ENCODE peak calls at places on chromosomes 4 and X, in four cellular contexts. K is SK-N-SH, E is K562, S is HepG2. J is an unnamed sample.

GRCh38 chr4:92599044-92599443 is 295.3 kb downstream of the GRID2 start:
- DNase-seq in K (no peak), E (no peak), S (no peak), J (no peak)

GRCh38 chrX:148915474-148915873 is 415.1 kb downstream of the AFF2 start:
- DNase-seq in K (no peak), E (no peak), S (no peak), J (no peak)

GRCh38 chr4:152956650-152957436 is 20.7 kb downstream of the FHDC1 start:
- DNase-seq in K (no peak), E (no peak), S (peak), J (no peak)

GRCh38 chrX:109347618-109348017 is 134.3 kb downstream of the GUCY2F start:
- DNase-seq in K (no peak), E (no peak), S (no peak), J (no peak)

GRCh38 chr4:79049840-79050520 is 110.7 kb upstream of the PAQR3 start:
- DNase-seq in K (peak), E (no peak), S (no peak), J (no peak)

GRCh38 chr4:20809796-20810195 is 109.5 kb downstream of the PACRGL start:
- DNase-seq in K (no peak), E (no peak), S (peak), J (peak)

GRCh38 chrX:38675856-38676255 is 114.5 kb downstream of the TSPAN7 start:
- DNase-seq in K (no peak), E (no peak), S (no peak), J (no peak)

GRCh38 chr4:29553842-29554241 is 1166.3 kb upstream of the PCDH7 start:
- DNase-seq in K (no peak), E (no peak), S (no peak), J (no peak)

GRCh38 chrX:70979136-70979762 is 48.4 kb upstream of the SLC7A3 start:
- DNase-seq in K (peak), E (no peak), S (peak), J (peak)

GRCh38 chrX:23372220-23372902 is 37.7 kb downstream of the PTCHD1 start:
- DNase-seq in K (no peak), E (no peak), S (no peak), J (no peak)

GRCh38 chr4:59091376-59092142 is 1981.4 kb upstream of the IGFBP7 start:
- DNase-seq in K (no peak), E (no peak), S (no peak), J (peak)

GRCh38 chr4:139176299-139177048 is 544 bp downstream of the ELF2 start:
- DNase-seq in K (peak), E (peak), S (peak), J (peak)

GRCh38 chr4:174198396-174199179 is 84.9 kb downstream of the FBXO8 start:
- DNase-seq in K (peak), E (peak), S (no peak), J (no peak)

GRCh38 chr4:160864253-160864652 is 1299.5 kb downstream of the FSTL5 start:
- DNase-seq in K (no peak), E (no peak), S (no peak), J (no peak)

GRCh38 chrX:153900806-153901752 is 3.4 kb upstream of the AVPR2 start:
- DNase-seq in K (peak), E (peak), S (no peak), J (no peak)

GRCh38 chrX:3129256-3129655 is 88.0 kb downstream of the ARSF start:
- DNase-seq in K (no peak), E (no peak), S (no peak), J (no peak)

GRCh38 chr4:126899382-126899801 is 733.4 kb upstream of the INTU start:
- DNase-seq in K (no peak), E (no peak), S (no peak), J (no peak)

GRCh38 chr4:190121759-190122158 is 51.8 kb upstream of the DUX4 start:
- DNase-seq in K (no peak), E (no peak), S (no peak), J (no peak)

GRCh38 chrX:115065304-115065703 is 47.9 kb upstream of the IL13RA2 start:
- DNase-seq in K (no peak), E (no peak), S (no peak), J (no peak)

GRCh38 chr4:138802499-138802898 is 213.1 kb upstream of the NOCT start:
- DNase-seq in K (no peak), E (no peak), S (no peak), J (no peak)

GRCh38 chr4:54954656-54955388 is 170.6 kb downstream of the KDR start:
- DNase-seq in K (peak), E (no peak), S (no peak), J (no peak)

GRCh38 chr4:138217567-138217966 is 24.6 kb downstream of the SLC7A11 start:
- DNase-seq in K (no peak), E (no peak), S (no peak), J (no peak)

GRCh38 chrX:33336783-33337182 is 125.4 kb upstream of the DMD start:
- DNase-seq in K (no peak), E (no peak), S (peak), J (no peak)

GRCh38 chr4:51836531-51836930 is 6.4 kb upstream of the DCUN1D4 start:
- DNase-seq in K (peak), E (no peak), S (no peak), J (no peak)

GRCh38 chr4:147059064-147059731 is 113.5 kb upstream of the TTC29 start:
- DNase-seq in K (no peak), E (no peak), S (no peak), J (no peak)

GRCh38 chr4:108045687-108046024 is 56.0 kb downstream of the HADH start:
- DNase-seq in K (no peak), E (no peak), S (no peak), J (no peak)

GRCh38 chr4:85475631-85476233 is 782 bp downstream of the ARHGAP24 start:
- DNase-seq in K (no peak), E (no peak), S (no peak), J (no peak)
- TF ChIP-seq FOXJ3 in K (no peak), E (no peak), S (no peak), J (no peak)

DNA sequence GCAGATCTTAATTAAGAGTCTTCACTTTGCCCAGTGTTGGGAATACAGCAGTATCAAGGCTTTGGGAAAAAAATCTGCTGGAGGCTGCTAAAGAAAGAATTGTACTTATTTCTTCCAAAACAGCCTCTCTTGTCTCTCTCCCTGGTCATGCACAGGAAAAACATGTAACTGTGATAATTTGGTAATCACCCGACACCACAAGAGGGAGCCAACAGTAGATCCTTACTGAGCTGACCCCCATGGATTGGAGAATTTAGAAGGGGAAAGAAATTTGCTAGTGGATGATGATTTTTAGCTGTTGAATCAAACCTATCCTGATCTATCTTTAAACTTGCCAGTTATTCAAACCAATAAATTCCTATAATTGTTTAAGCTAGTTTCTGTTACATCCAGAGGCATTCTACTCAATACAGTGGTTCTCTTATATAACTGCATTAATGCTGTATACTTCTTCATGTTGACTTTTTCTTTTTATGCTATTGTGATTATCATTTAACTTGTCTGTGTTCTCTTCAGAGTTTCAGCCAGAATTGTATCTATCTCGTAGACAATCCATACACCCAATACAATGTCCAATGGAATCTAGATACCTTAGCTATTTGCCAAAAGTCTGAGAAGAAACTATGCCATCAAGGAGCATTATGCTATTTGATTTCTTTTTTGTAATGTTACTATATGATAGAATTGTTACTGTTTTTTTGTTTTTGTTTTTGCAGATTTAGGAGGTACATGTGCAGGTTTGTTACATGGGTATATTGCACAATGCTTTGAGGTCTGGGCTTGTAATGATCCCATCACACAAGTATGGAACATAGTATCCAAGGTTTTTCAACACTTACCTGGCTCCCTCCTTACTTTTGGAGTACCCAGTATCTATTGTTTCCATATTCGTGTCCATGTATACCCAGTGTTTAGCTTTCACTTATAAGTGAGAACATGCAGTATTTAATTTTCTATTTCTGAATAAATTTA is 31.3 kb upstream of the ARHGEF38 start:
- DNase-seq in K (peak), E (peak), S (peak), J (peak)
- TF ChIP-seq FOXJ3 in K (no peak), E (no peak), S (no peak), J (no peak)

GRCh38 chr4:683982-684571 is 4.9 kb downstream of the SLC49A3 start:
- DNase-seq in K (peak), E (peak), S (peak), J (peak)
- TF ChIP-seq FOXJ3 in K (no peak), E (no peak), S (no peak), J (no peak)

GRCh38 chr4:69056921-69057562 is 39.2 kb upstream of the UGT2B7 start:
- DNase-seq in K (no peak), E (no peak), S (no peak), J (no peak)

GRCh38 chr4:69057620-69058409 is 38.5 kb upstream of the UGT2B7 start:
- DNase-seq in K (no peak), E (no peak), S (peak), J (peak)

GRCh38 chr4:69051576-69051943 is 44.7 kb upstream of the UGT2B7 start:
- DNase-seq in K (no peak), E (no peak), S (no peak), J (no peak)

GRCh38 chr4:69058410-69059059 is 37.7 kb upstream of the UGT2B7 start:
- DNase-seq in K (no peak), E (no peak), S (no peak), J (no peak)

GRCh38 chr4:69054578-69055200 is 41.6 kb upstream of the UGT2B7 start:
- DNase-seq in K (no peak), E (no peak), S (peak), J (no peak)
- TF ChIP-seq FOXJ3 in K (no peak), E (no peak), S (no peak), J (no peak)

J was measured in WTC11.